ENCODE peak calls at places on chromosomes 2 and 18, in seven cellular contexts. K is GM23248, B is OCI-LY7, R is neural progenitor cell, F is GM23338, S is PC-3, V is hepatocyte. J is an unnamed sample.

GRCh38 chr18:22432672-22433137 is 15.0 kb upstream of the CTAGE1 start:
- DNase-seq in K (peak; percentile 96), B (no peak), R (no peak), F (no peak), S (peak; percentile 90), V (peak; percentile 75), J (no peak)

GRCh38 chr2:190679813-190680591 is 31.1 kb downstream of the NAB1 start:
- DNase-seq in K (peak; percentile 38), B (peak; percentile 24), R (peak; percentile 76), F (peak; percentile 87), S (peak; percentile 41), V (peak; percentile 41), J (peak; percentile 44)

GRCh38 chr2:154709215-154709614 is 10.7 kb downstream of the KCNJ3 start:
- DNase-seq in K (no peak), B (no peak), R (no peak), F (no peak), S (no peak), V (no peak), J (no peak)

GRCh38 chr2:42876280-42876840 is 84.0 kb upstream of the HAAO start:
- DNase-seq in K (no peak), B (no peak), R (no peak), F (no peak), S (no peak), V (peak; percentile 58), J (no peak)

GRCh38 chr2:19801367-19802087 is 100.3 kb downstream of the TTC32 start:
- DNase-seq in K (peak; percentile 100), B (no peak), R (no peak), F (no peak), S (peak; percentile 98), V (peak; percentile 82), J (no peak)

GRCh38 chr18:29226201-29226600 is 1049.3 kb upstream of the CDH2 start:
- DNase-seq in K (no peak), B (no peak), R (no peak), F (no peak), S (peak; percentile 25), V (peak; percentile 5), J (no peak)

GRCh38 chr2:194591192-194591591 is 1065.8 kb upstream of the SLC39A10 start:
- DNase-seq in K (no peak), B (no peak), R (no peak), F (no peak), S (no peak), V (no peak), J (no peak)

GRCh38 chr2:460861-461260 is 173.0 kb upstream of the ALKAL2 start:
- DNase-seq in K (no peak), B (no peak), R (no peak), F (no peak), S (peak; percentile 65), V (no peak), J (peak; percentile 21)

GRCh38 chr18:35862115-35862640 is 110.3 kb upstream of the RMP24 start:
- DNase-seq in K (no peak), B (no peak), R (no peak), F (peak; percentile 28), S (no peak), V (no peak), J (no peak)

GRCh38 chr18:63339920-63340484 is 20.4 kb upstream of the BCL2 start:
- DNase-seq in K (peak; percentile 68), B (peak; percentile 45), R (peak; percentile 86), F (peak; percentile 96), S (peak; percentile 46), V (peak; percentile 67), J (peak; percentile 35)

GRCh38 chr2:213246665-213247281 is 37.5 kb upstream of the SPAG16 start:
- DNase-seq in K (peak; percentile 64), B (peak; percentile 79), R (peak; percentile 68), F (peak; percentile 74), S (peak; percentile 70), V (peak; percentile 73), J (peak; percentile 70)

GRCh38 chr2:106085441-106085911 is 108.6 kb downstream of the UXS1 start:
- DNase-seq in K (peak; percentile 74), B (peak; percentile 43), R (peak; percentile 58), F (peak; percentile 69), S (peak; percentile 42), V (peak; percentile 64), J (peak; percentile 62)

GRCh38 chr2:83594841-83595720 is 864.0 kb downstream of the SUCLG1 start:
- DNase-seq in K (peak; percentile 77), B (no peak), R (no peak), F (no peak), S (no peak), V (no peak), J (no peak)

DNA sequence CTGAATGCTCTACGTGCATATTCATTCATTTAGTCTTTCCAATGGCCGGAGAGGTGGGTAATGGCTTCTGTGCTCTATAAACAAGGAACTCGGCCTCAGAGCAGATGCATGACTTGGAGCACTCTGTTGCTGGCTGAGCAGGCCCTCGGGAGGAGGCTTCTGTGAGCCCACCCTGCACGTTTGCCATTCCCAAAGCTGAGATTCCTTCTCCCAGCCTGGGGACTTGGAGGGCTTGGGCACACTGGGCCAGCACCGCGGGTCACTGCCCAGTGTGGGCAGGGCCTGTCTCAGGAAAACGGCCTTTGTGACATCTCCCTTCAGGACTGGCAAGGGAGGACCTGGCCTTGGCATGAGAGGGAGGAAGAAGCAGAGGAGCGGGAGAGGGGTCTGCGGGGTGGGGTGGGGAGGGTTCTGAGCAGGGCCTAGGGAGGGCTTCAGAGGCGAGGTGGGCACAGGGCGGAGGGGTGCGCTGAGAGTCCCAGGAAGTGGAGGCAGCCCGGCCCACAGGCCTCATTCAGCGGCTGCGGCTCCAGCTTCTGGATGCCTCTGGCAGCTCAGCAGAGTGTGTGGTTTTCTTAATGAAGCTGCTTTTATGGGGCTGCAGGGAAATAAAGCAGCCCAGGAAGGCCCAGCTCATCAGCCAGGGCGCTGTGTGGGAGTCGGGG is 51.6 kb upstream of the OTOF start:
- DNase-seq in K (no peak), B (no peak), R (no peak), F (no peak), S (no peak), V (no peak), J (no peak)
- TF ChIP-seq EZH2phosphoT487 in K (no peak), B (no peak), R (no peak), F (no peak), S (no peak), V (no peak), J (no peak)

GRCh38 chr2:9258501-9258900 is 51.9 kb downstream of the ASAP2 start:
- DNase-seq in K (no peak), B (no peak), R (no peak), F (no peak), S (no peak), V (no peak), J (no peak)

GRCh38 chr2:9258953-9259399 is 52.4 kb downstream of the ASAP2 start:
- DNase-seq in K (peak; percentile 34), B (no peak), R (no peak), F (no peak), S (no peak), V (no peak), J (no peak)

GRCh38 chr2:9256570-9257043 is 50.0 kb downstream of the ASAP2 start:
- DNase-seq in K (peak; percentile 66), B (no peak), R (peak; percentile 29), F (no peak), S (no peak), V (no peak), J (no peak)

GRCh38 chr2:9255416-9255815 is 48.8 kb downstream of the ASAP2 start:
- DNase-seq in K (no peak), B (no peak), R (no peak), F (no peak), S (no peak), V (no peak), J (no peak)

DNA sequence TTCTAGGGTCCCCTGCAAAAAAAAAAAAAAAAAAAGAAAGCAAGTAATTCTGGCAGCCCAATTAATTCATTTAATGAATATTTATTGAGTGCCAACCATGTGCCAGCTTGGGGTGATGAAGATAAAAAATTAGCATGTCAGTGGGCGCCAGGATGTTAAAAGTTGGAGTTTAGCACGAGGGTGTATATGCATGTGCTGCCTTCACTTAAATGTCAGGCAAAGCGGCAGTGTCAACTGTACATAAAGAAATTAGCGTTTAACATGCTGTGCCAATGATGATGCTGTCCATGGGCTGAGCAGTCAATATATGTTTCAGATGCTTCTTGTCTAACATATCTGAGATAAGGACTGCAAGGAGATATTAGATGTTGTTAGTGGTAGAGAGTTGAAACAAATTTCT is 49.5 kb downstream of the ASAP2 start:
- DNase-seq in K (no peak), B (no peak), R (no peak), F (no peak), S (no peak), V (no peak), J (no peak)
- H3K4me1 ChIP-seq in K (peaks cover 68% of the 10 kb centered on the region), B (no peaks in the 10 kb centered on the region), R (peaks cover 23% of the 10 kb centered on the region), F (peaks cover 31% of the 10 kb centered on the region), S (peaks cover 22% of the 10 kb centered on the region), V (peaks cover 25% of the 10 kb centered on the region), J (no peaks in the 10 kb centered on the region)

GRCh38 chr18:59052965-59053960 is 86.4 kb upstream of the SEC11C start:
- DNase-seq in K (no peak), B (no peak), R (no peak), F (no peak), S (peak; percentile 57), V (no peak), J (no peak)

GRCh38 chr18:59049726-59050660 is 89.7 kb upstream of the SEC11C start:
- DNase-seq in K (no peak), B (no peak), R (peak; percentile 11), F (peak; percentile 26), S (no peak), V (no peak), J (no peak)

GRCh38 chr18:59051470-59052165 is 88.1 kb upstream of the SEC11C start:
- DNase-seq in K (no peak), B (no peak), R (no peak), F (no peak), S (no peak), V (no peak), J (no peak)

GRCh38 chr18:59048378-59048777 is 91.3 kb upstream of the SEC11C start:
- DNase-seq in K (no peak), B (no peak), R (no peak), F (peak; percentile 41), S (no peak), V (no peak), J (no peak)

DNA sequence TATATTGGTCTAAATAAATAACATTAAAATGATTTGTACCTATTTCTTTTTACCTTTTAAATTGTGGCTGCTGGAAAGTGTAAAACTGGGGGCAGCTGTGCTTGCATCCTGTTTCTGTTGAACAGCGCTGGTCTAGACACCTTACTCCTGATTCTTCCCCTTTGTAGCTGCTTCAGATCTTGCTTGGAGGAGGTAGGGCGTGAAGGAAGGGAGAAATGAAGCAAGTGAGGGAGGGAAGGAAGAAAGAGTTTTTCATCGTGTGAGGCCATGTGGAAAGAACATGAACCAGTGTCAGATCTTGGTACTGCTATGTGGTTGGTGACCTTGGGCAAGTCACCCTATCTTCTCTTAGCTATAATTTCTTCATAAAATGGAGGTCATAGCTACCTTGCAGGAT is 89.0 kb upstream of the SEC11C start:
- DNase-seq in K (no peak), B (peak; percentile 24), R (no peak), F (no peak), S (no peak), V (no peak), J (no peak)
- TF ChIP-seq EZH2phosphoT487 in K (no peak), B (no peak), R (no peak), F (no peak), S (no peak), V (no peak), J (no peak)

DNA sequence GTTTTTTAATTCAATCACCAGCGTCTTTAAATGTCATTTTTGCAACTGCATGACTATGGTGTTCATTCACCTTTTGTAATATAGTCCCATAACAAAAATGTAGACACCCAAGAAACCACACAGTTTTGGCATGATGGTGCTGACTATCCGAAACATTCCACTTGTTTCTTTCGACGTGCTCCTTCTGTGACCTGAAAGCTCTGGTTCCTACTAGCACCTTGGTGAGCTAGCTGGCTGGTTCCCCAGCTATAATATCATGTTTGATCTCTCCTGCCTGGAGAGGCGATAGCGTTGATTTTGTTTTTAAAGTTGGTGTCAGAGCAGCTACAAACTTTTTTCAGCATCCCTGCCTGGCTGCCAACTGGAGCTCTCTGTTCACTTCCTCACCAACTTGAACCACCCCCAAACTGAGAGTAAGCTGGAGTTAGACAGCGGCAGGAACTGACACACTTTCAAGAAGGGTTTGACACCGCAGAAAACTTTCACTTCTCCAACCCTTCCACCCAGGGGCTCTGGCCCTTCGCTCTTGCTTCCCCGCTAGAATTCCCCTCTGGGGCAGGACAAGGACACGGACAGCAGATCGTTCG is 1.1 kb downstream of the ATAD2B start:
- DNase-seq in K (peak; percentile 83), B (peak; percentile 86), R (no peak), F (peak; percentile 51), S (peak; percentile 64), V (peak; percentile 67), J (peak; percentile 88)
- H3K4me1 ChIP-seq in K (peaks cover 22% of the 10 kb centered on the region), B (peaks cover 38% of the 10 kb centered on the region), R (peaks cover 17% of the 10 kb centered on the region), F (peaks cover 8% of the 10 kb centered on the region), S (peaks cover 24% of the 10 kb centered on the region), V (peaks cover 18% of the 10 kb centered on the region), J (peaks cover 21% of the 10 kb centered on the region)

J was measured in MM.1S.